ENCODE peak calls at places on chromosomes 3 and 15, in four cellular contexts. B is HepG2, Z is IMR-90, Q is GM12878. H is an unnamed sample. For H3K9me3, the result is how much of the 10 kb centered on the place peaks cover.

GRCh38 chr3:127218457-127218922 is 25.6 kb downstream of the PRR23E start:
- DNase-seq in B (no peak), Z (no peak), Q (no peak), H (no peak)

GRCh38 chr3:114525278-114525677 is 231.4 kb downstream of the TIGIT start:
- DNase-seq in B (no peak), Z (peak), Q (no peak), H (no peak)

GRCh38 chr3:108305484-108306172 is 9.3 kb downstream of the HHLA2 start:
- DNase-seq in B (no peak), Z (no peak), Q (no peak), H (no peak)

GRCh38 chr3:159733194-159733860 is 255.3 kb upstream of the IL12A start:
- DNase-seq in B (no peak), Z (peak), Q (no peak), H (peak)

GRCh38 chr3:94643400-94643799 is 580.5 kb downstream of the NSUN3 start:
- DNase-seq in B (no peak), Z (no peak), Q (no peak), H (no peak)

GRCh38 chr15:96181873-96182301 is 148.6 kb upstream of the NR2F2 start:
- DNase-seq in B (no peak), Z (peak), Q (no peak), H (no peak)

GRCh38 chr3:67719333-67719732 is 64.9 kb upstream of the SUCLG2 start:
- DNase-seq in B (no peak), Z (peak), Q (no peak), H (no peak)

GRCh38 chr3:55160241-55160877 is 232.5 kb upstream of the LRTM1 start:
- DNase-seq in B (no peak), Z (peak), Q (peak), H (no peak)

GRCh38 chr3:44061268-44061667 is 180.4 kb upstream of the TOPAZ1 start:
- DNase-seq in B (no peak), Z (no peak), Q (no peak), H (no peak)

GRCh38 chr3:133855772-133856171 is 39.9 kb downstream of the RAB6B start:
- DNase-seq in B (no peak), Z (peak), Q (no peak), H (no peak)

GRCh38 chr3:151383956-151384355 is 597 bp downstream of the P2RY12 start:
- DNase-seq in B (no peak), Z (no peak), Q (no peak), H (no peak)

GRCh38 chr3:118755402-118755801 is 279.2 kb downstream of the IGSF11 start:
- DNase-seq in B (no peak), Z (no peak), Q (no peak), H (no peak)

GRCh38 chr3:46923559-46924350 is 46.2 kb downstream of the PTH1R start:
- DNase-seq in B (peak), Z (peak), Q (no peak), H (peak)

GRCh38 chr3:146640955-146641867 is 36.1 kb upstream of the PLSCR5 start:
- DNase-seq in B (peak), Z (peak), Q (no peak), H (peak)

GRCh38 chr3:101229681-101230080 is 90.7 kb downstream of the IMPG2 start:
- DNase-seq in B (peak), Z (no peak), Q (no peak), H (peak)

GRCh38 chr15:43702174-43702573 is 8.5 kb downstream of the CKMT1A start:
- DNase-seq in B (no peak), Z (no peak), Q (no peak), H (no peak)

GRCh38 chr3:114308830-114309229 is 15.0 kb downstream of the TIGIT start:
- DNase-seq in B (no peak), Z (no peak), Q (no peak), H (no peak)

GRCh38 chr15:58292761-58293175 is 139.0 kb upstream of the LIPC start:
- DNase-seq in B (no peak), Z (peak), Q (peak), H (no peak)

GRCh38 chr3:146404451-146404850 is 64.9 kb downstream of the PLSCR2 start:
- DNase-seq in B (no peak), Z (peak), Q (no peak), H (no peak)

GRCh38 chr15:48967336-48967735 is 3.6 kb upstream of the SHC4 start:
- DNase-seq in B (no peak), Z (peak), Q (no peak), H (no peak)
- TF ChIP-seq CEBPB in B (no peak), Z (no peak), Q (no peak), H (no peak)

GRCh38 chr3:12179441-12179840 is 20.7 kb upstream of the TIMP4 start:
- DNase-seq in B (no peak), Z (no peak), Q (no peak), H (no peak)

GRCh38 chr3:12182687-12183441 is 24.2 kb upstream of the TIMP4 start:
- DNase-seq in B (no peak), Z (no peak), Q (no peak), H (no peak)

GRCh38 chr3:12181301-12181700 is 22.6 kb upstream of the TIMP4 start:
- DNase-seq in B (no peak), Z (no peak), Q (no peak), H (no peak)

GRCh38 chr3:12180218-12180617 is 21.5 kb upstream of the TIMP4 start:
- DNase-seq in B (no peak), Z (peak), Q (no peak), H (peak)

GRCh38 chr3:12181806-12182205 is 23.1 kb upstream of the TIMP4 start:
- DNase-seq in B (no peak), Z (no peak), Q (no peak), H (no peak)
- H3K9me3 ChIP-seq in B (under half), Z (under half), Q (under half), H (under half)

GRCh38 chr3:150217691-150218090 is 190.4 kb upstream of the TSC22D2 start:
- DNase-seq in B (no peak), Z (no peak), Q (no peak), H (no peak)

GRCh38 chr3:150216041-150216811 is 191.9 kb upstream of the TSC22D2 start:
- DNase-seq in B (no peak), Z (peak), Q (no peak), H (no peak)

GRCh38 chr3:150213577-150213976 is 194.5 kb upstream of the TSC22D2 start:
- DNase-seq in B (no peak), Z (no peak), Q (no peak), H (no peak)

GRCh38 chr3:150216866-150217600 is 191.1 kb upstream of the TSC22D2 start:
- DNase-seq in B (no peak), Z (no peak), Q (no peak), H (no peak)

DNA sequence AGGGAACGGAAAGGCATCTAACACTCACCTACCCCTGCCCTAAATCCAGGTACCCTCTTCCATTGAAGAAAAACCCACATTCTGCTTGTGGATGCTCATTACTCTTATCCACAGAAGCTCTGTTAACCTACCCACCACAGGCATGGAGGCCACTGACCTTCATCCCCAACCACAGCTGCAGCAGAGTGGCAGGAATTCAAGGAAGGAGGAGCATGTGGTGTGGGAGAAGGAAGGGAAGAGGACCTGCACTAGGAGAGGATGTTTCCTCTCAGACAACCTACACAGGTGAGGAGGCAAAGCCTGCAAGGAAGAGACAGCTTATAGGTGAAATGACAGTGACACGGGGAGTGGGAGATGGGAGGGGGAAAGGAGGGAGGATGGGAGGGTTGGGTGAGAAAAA is 192.5 kb upstream of the TSC22D2 start:
- DNase-seq in B (no peak), Z (peak), Q (no peak), H (no peak)
- TF ChIP-seq USF2 in B (no peak), Z (no peak), Q (no peak), H (no peak)

GRCh38 chr3:149532463-149533180 is 58.1 kb downstream of the TM4SF4 start:
- DNase-seq in B (no peak), Z (no peak), Q (no peak), H (no peak)
- TF ChIP-seq CEBPB in B (no peak), Z (no peak), Q (no peak), H (no peak)

GRCh38 chr15:56228854-56229253 is 14.8 kb downstream of the RFX7 start:
- DNase-seq in B (no peak), Z (no peak), Q (no peak), H (no peak)
- H3K9me3 ChIP-seq in B (under half), Z (under half), Q (under half), H (half or more)

DNA sequence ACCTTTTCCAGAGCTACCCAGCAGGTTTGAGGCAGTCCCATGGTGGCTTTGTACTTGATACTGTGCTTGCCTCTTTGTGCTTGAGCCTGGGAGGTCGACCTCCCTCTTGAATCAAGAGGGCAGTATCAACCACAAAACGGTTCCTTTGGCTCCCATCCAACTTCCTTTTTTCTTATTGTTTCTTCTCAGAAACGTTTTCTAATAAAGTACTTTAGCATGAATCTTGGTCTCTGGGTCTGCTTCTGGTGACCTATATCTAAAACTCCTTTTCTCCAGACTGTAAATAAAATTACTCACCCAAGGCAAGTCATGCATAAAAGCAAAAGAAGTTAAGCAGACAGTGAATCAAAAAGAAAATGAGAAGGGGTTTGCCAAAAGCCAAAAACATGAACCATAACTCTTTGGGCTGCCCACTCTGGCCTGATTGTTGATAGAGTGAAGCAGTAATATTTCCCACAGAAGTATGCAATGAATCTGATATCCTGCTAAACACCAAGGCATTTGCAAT is 112.2 kb upstream of the SLC4A7 start:
- DNase-seq in B (no peak), Z (peak), Q (peak), H (peak)
- TF ChIP-seq USF2 in B (no peak), Z (no peak), Q (no peak), H (no peak)

GRCh38 chr15:53869044-53869805 is 109.0 kb upstream of the UNC13C start:
- DNase-seq in B (no peak), Z (no peak), Q (no peak), H (peak)
- TF ChIP-seq CEBPB in B (no peak), Z (no peak), Q (no peak), H (no peak)

DNA sequence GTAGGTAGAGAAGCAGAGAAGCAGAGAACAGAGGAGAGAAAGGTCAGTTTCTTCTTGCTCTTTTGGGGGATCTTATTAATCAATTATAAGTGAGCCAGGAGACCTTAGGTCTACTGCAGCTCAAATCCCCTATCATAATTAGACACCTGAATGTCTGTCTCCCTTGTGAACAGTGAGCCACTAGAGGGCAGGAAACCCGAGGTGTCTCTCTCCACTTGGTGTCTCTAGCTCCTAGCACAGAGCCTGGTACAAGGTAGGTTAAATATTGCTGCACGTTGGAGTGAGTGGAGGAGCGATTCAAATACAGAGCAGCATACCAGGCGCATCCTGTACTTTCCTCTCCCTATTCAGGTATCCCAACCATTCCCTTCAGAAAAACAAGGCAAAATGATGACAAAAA is 2.0 kb upstream of the ST8SIA2 start:
- DNase-seq in B (peak), Z (peak), Q (no peak), H (peak)
- H3K9me3 ChIP-seq in B (under half), Z (under half), Q (under half), H (under half)

GRCh38 chr3:79246875-79247274 is 520.9 kb downstream of the ROBO1 start:
- DNase-seq in B (no peak), Z (no peak), Q (no peak), H (no peak)

GRCh38 chr3:79249701-79250100 is 518.1 kb downstream of the ROBO1 start:
- DNase-seq in B (no peak), Z (peak), Q (no peak), H (no peak)

GRCh38 chr3:79253704-79254103 is 514.1 kb downstream of the ROBO1 start:
- DNase-seq in B (no peak), Z (no peak), Q (no peak), H (no peak)

GRCh38 chr3:79247367-79248103 is 520.3 kb downstream of the ROBO1 start:
- DNase-seq in B (no peak), Z (peak), Q (no peak), H (no peak)

DNA sequence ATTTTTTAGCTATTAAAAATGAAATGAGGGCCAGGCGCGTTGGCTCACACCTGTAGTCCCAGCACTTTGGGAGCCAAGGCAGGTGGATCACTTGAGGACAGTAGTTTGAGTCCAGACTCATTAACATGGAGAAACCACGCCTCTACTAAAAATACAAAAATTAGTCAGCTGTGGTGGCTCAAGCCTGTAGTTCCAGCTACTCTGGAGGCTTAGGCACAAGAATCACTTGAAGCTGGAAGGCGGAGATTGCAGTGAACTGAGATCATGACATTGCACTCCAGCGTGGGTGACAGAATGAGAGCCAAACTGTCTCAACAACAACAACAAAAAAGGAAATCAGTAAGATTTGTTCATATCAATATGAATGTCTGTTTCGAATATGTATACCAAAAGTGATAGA is 517.1 kb downstream of the ROBO1 start:
- DNase-seq in B (no peak), Z (no peak), Q (no peak), H (no peak)
- TF ChIP-seq USF2 in B (no peak), Z (no peak), Q (no peak), H (no peak)